ENCODE peak calls at places on chromosomes 13 and 19, in eight cellular contexts. M, W, Z, A, J, O, I and N are unnamed samples.

GRCh38 chr13:104314926-104315535 is 1248.8 kb upstream of the SLC10A2 start:
- DNase-seq in O (no peak), I (no peak), A (peak; percentile 20), M (no peak), J (no peak), W (no peak), Z (peak; percentile 70), N (no peak)

GRCh38 chr19:14434543-14435319 is 1.6 kb downstream of the PKN1 start:
- DNase-seq in I (peak; percentile 63), Z (peak; percentile 79), O (no peak), A (peak; percentile 61), J (peak; percentile 83), W (peak; percentile 90), M (peak; percentile 79), N (no peak)

GRCh38 chr19:50321831-50322230 is 7.3 kb downstream of the KCNC3 start:
- DNase-seq in J (no peak), I (no peak), O (no peak), Z (no peak), M (no peak), A (no peak), W (no peak), N (no peak)

GRCh38 chr19:38506723-38507550 is 73.4 kb downstream of the RYR1 start:
- DNase-seq in W (peak; percentile 86), J (peak; percentile 85), A (no peak), I (peak; percentile 48), M (peak; percentile 33), Z (peak; percentile 35), O (peak; percentile 90), N (peak; percentile 82)

GRCh38 chr13:66899955-66900354 is 330.2 kb downstream of the PCDH9 start:
- DNase-seq in J (peak; percentile 11), M (no peak), I (no peak), W (no peak), O (no peak), A (peak; percentile 26), Z (peak; percentile 13), N (no peak)

GRCh38 chr19:3823345-3823704 is 37.1 kb upstream of the MATK start:
- DNase-seq in J (no peak), A (no peak), Z (no peak), O (no peak), W (no peak), I (no peak), M (no peak), N (no peak)

GRCh38 chr19:35935911-35936737 is at the start of gene LRFN3:
- DNase-seq in W (peak; percentile 68), A (peak; percentile 52), M (peak; percentile 68), J (peak; percentile 81), O (peak; percentile 95), Z (peak; percentile 46), I (no peak), N (peak; percentile 40)

GRCh38 chr13:83905641-83906040 is 23.4 kb upstream of the SLITRK1 start:
- DNase-seq in Z (no peak), M (no peak), A (no peak), O (no peak), W (no peak), I (no peak), J (no peak), N (no peak)

GRCh38 chr19:45349126-45349415 is 8.5 kb downstream of the KLC3 start:
- DNase-seq in J (no peak), I (no peak), O (no peak), M (no peak), Z (no peak), A (no peak), W (no peak), N (no peak)

GRCh38 chr19:10769533-10770491 is 51.9 kb downstream of the DNM2 start:
- DNase-seq in O (peak; percentile 50), J (peak; percentile 42), I (no peak), A (no peak), W (peak; percentile 93), Z (no peak), M (peak; percentile 84), N (peak; percentile 49)

GRCh38 chr19:10516671-10517286 is 468 bp downstream of the S1PR5 start:
- DNase-seq in W (no peak), Z (peak; percentile 3), J (no peak), O (no peak), M (no peak), A (no peak), I (no peak), N (no peak)

GRCh38 chr13:40653558-40654318 is 12.7 kb downstream of the FOXO1 start:
- DNase-seq in O (peak; percentile 20), J (peak; percentile 71), M (no peak), I (no peak), W (no peak), A (peak; percentile 68), Z (no peak), N (no peak)
- H3K27me3 ChIP-seq in O (no peaks in the 10 kb centered on the region), J (no peaks in the 10 kb centered on the region), M (no peaks in the 10 kb centered on the region), I (no peaks in the 10 kb centered on the region), W (no peaks in the 10 kb centered on the region), A (no peaks in the 10 kb centered on the region), Z (no peaks in the 10 kb centered on the region), N (no peaks in the 10 kb centered on the region)

GRCh38 chr13:110265341-110265681 is 41.6 kb downstream of the COL4A1 start:
- DNase-seq in I (no peak), O (peak; percentile 25), J (no peak), M (no peak), A (no peak), Z (no peak), W (no peak), N (no peak)

GRCh38 chr13:110266431-110266809 is 40.5 kb downstream of the COL4A1 start:
- DNase-seq in O (no peak), A (no peak), Z (no peak), W (no peak), J (no peak), I (no peak), M (no peak), N (no peak)

GRCh38 chr13:110268061-110268460 is 38.9 kb downstream of the COL4A1 start:
- DNase-seq in O (no peak), I (no peak), M (peak; percentile 6), J (no peak), W (no peak), Z (no peak), A (no peak), N (no peak)

GRCh38 chr13:110265682-110266430 is 41.1 kb downstream of the COL4A1 start:
- DNase-seq in Z (no peak), O (peak; percentile 48), A (no peak), W (no peak), J (no peak), I (peak; percentile 41), M (peak; percentile 61), N (no peak)

GRCh38 chr13:110266983-110267382 is 40.0 kb downstream of the COL4A1 start:
- DNase-seq in I (no peak), A (no peak), J (peak; percentile 54), O (peak; percentile 89), Z (no peak), W (no peak), M (no peak), N (no peak)
- H3K4me3 ChIP-seq in I (no peak overlapping the region), A (no peak overlapping the region), J (no peak overlapping the region), O (peak overlapping the region; percentile 15), Z (no peak overlapping the region), W (no peak overlapping the region), M (no peak overlapping the region), N (no peak overlapping the region)

DNA sequence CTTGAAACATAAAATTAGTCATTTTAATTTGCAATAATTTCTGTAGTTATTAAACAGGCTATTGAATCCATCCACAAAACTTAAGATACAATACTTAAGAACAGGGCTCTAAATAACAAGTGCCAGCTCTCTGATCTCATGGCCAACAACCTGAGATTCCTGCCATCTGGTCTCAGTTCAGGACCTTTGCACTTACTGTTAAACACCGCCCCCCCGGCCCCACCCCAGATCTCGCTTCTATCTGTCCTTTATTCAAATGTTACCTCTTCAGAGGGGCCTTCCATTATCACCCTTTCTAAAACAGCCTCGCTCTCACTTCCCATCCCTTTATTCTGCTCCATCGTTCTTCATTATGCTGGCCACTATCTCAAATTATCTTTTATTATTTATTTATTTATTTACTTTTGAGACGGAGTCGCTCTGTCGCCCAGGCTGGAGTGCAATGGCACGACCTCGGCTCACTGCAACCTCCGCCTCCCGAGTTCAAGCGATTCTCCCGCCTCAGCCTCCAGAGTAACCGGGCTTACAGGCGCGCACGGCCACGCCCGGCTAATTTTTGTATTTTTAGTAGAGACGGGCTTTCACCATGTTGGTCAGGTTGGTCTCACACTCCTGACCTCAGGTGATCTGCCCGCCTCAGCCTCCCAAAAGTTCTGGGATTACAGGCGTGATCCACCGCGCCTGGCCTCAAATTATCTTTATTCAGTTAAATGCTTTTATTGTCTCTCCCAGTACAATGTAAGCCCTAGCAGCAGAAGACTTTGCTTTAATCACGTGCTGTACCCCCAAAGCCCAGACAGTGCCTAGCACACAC is 838 bp upstream of the SNRNP70 start:
- DNase-seq in J (no peak), O (no peak), I (no peak), Z (no peak), M (no peak), A (no peak), W (no peak), N (no peak)
- H3K27ac ChIP-seq in J (peak overlapping the region; percentile 90), O (no peak overlapping the region), I (peak overlapping the region; percentile 62), Z (peak overlapping the region; percentile 86), M (peak overlapping the region; percentile 84), A (peak overlapping the region; percentile 91), W (peak overlapping the region; percentile 89), N (peak overlapping the region; percentile 94)

DNA sequence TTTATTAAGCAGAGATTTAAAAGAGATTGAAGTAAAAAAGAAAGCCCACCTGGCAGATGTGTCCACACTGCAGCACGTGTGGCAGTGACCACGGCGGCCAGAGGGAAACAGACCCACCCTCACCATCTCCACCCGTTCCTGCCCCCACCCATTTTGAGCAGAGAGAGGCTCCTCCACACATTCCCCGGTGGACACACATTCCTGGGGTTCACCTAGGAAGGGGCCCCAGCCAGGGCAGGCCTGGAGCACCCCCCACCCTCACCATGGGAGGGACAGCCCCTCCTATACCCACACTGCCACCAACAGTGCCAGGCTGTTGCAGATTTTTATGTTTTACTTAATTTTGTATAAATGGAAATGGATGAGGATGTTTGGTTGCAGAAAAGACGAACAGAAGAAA is 54.9 kb downstream of the SLC7A9 start:
- DNase-seq in M (no peak), I (no peak), Z (no peak), W (no peak), O (no peak), J (no peak), A (no peak), N (no peak)
- H3K27me3 ChIP-seq in M (no peaks in the 10 kb centered on the region), I (no peaks in the 10 kb centered on the region), Z (no peaks in the 10 kb centered on the region), W (no peaks in the 10 kb centered on the region), O (no peaks in the 10 kb centered on the region), J (no peaks in the 10 kb centered on the region), A (no peaks in the 10 kb centered on the region), N (no peaks in the 10 kb centered on the region)

GRCh38 chr13:46495066-46495465 is 57.9 kb upstream of the LRCH1 start:
- DNase-seq in I (no peak), M (no peak), O (no peak), W (no peak), Z (no peak), J (no peak), A (no peak), N (no peak)

GRCh38 chr13:46498650-46499049 is 54.3 kb upstream of the LRCH1 start:
- DNase-seq in J (no peak), W (no peak), Z (no peak), M (no peak), O (no peak), A (no peak), I (no peak), N (no peak)

GRCh38 chr13:46492946-46493345 is 60.0 kb upstream of the LRCH1 start:
- DNase-seq in J (peak; percentile 71), M (peak; percentile 12), Z (peak; percentile 31), A (peak; percentile 11), W (no peak), O (peak; percentile 63), I (no peak), N (no peak)

GRCh38 chr13:46496086-46496485 is 56.9 kb upstream of the LRCH1 start:
- DNase-seq in J (no peak), W (no peak), Z (no peak), A (no peak), I (no peak), M (no peak), O (no peak), N (no peak)

GRCh38 chr13:46495647-46496046 is 57.3 kb upstream of the LRCH1 start:
- DNase-seq in A (no peak), W (no peak), Z (no peak), M (no peak), O (no peak), I (no peak), J (no peak), N (no peak)
- H3K4me3 ChIP-seq in A (no peak overlapping the region), W (no peak overlapping the region), Z (no peak overlapping the region), M (no peak overlapping the region), O (no peak overlapping the region), I (no peak overlapping the region), J (no peak overlapping the region), N (no peak overlapping the region)